ENCODE peak calls at places on chromosomes 1 and 21, in five cellular contexts. U, X, N, V and K are unnamed samples.

GRCh38 chr1:162193815-162194214 is 124.3 kb downstream of the NOS1AP start:
- DNase-seq in V (no peak), N (no peak), X (no peak), U (no peak), K (no peak)

GRCh38 chr1:89472886-89473285 is 51.7 kb upstream of the LRRC8B start:
- DNase-seq in N (no peak), V (no peak), U (no peak), X (no peak), K (no peak)

GRCh38 chr1:29673669-29674624 is 437.6 kb downstream of the PTPRU start:
- DNase-seq in X (no peak), N (no peak), V (no peak), U (no peak), K (peak)

GRCh38 chr1:227437495-227438008 is 119.3 kb upstream of the CDC42BPA start:
- DNase-seq in N (no peak), U (peak), X (no peak), V (peak), K (no peak)

GRCh38 chr1:65255088-65256050 is 54.0 kb upstream of the DNAJC6 start:
- DNase-seq in N (no peak), X (no peak), V (no peak), U (peak), K (no peak)

GRCh38 chr1:151072224-151072623 is 1.7 kb downstream of the GABPB2 start:
- DNase-seq in X (no peak), U (no peak), V (no peak), N (no peak), K (no peak)

GRCh38 chr21:28761709-28762356 is 230.8 kb downstream of the LTN1 start:
- DNase-seq in N (no peak), X (no peak), U (no peak), V (no peak), K (no peak)

GRCh38 chr1:155569988-155570592 is 7.5 kb upstream of the ASH1L start:
- DNase-seq in U (peak), N (no peak), V (no peak), X (no peak), K (no peak)

GRCh38 chr1:152745289-152745704 is 12.5 kb upstream of the KPRP start:
- DNase-seq in U (no peak), X (no peak), V (no peak), N (no peak), K (no peak)

GRCh38 chr1:36448530-36449051 is 1.7 kb downstream of the OSCP1 start:
- DNase-seq in U (no peak), V (no peak), N (no peak), X (no peak), K (no peak)

GRCh38 chr1:20409971-20410370 is 76.0 kb downstream of the CAMK2N1 start:
- DNase-seq in X (no peak), N (no peak), V (no peak), U (no peak), K (no peak)

GRCh38 chr1:161439280-161440232 is 65.7 kb upstream of the FCGR2A start:
- DNase-seq in U (peak), N (no peak), V (peak), X (peak), K (peak)

GRCh38 chr1:38835230-38835827 is 24.2 kb downstream of the RRAGC start:
- DNase-seq in N (no peak), V (peak), U (peak), X (peak), K (peak)

GRCh38 chr1:224880593-224881307 is 48.7 kb upstream of the DNAH14 start:
- DNase-seq in X (no peak), U (peak), N (no peak), V (no peak), K (peak)

GRCh38 chr1:228922722-228923376 is 187.6 kb downstream of the RHOU start:
- DNase-seq in V (no peak), N (no peak), U (no peak), X (no peak), K (no peak)

GRCh38 chr1:99554727-99555126 is 91.2 kb upstream of the PALMD start:
- DNase-seq in X (no peak), N (no peak), U (no peak), V (no peak), K (no peak)

GRCh38 chr1:208025036-208025435 is 114.1 kb upstream of the CD34 start:
- DNase-seq in V (no peak), X (no peak), U (no peak), N (no peak), K (no peak)

GRCh38 chr1:20729990-20730689 is 2.4 kb downstream of the SH2D5 start:
- DNase-seq in V (peak), X (peak), U (no peak), N (no peak), K (no peak)

GRCh38 chr1:18344755-18345154 is 136.0 kb upstream of the KLHDC7A start:
- DNase-seq in V (no peak), U (no peak), N (no peak), X (no peak), K (no peak)

GRCh38 chr21:35156293-35156976 is 107.3 kb upstream of the RUNX1 start:
- DNase-seq in V (no peak), X (no peak), U (no peak), N (no peak), K (no peak)

GRCh38 chr1:28109639-28110038 is 21.2 kb upstream of the EYA3 start:
- DNase-seq in X (no peak), V (no peak), N (no peak), U (no peak), K (no peak)

GRCh38 chr1:21906173-21907078 is 30.7 kb downstream of the HSPG2 start:
- DNase-seq in U (peak), N (no peak), X (no peak), V (no peak), K (peak)

GRCh38 chr21:46532080-46532479 is 72.8 kb downstream of the S100B start:
- DNase-seq in X (no peak), U (no peak), N (no peak), V (no peak), K (no peak)

GRCh38 chr1:179369751-179370341 is 4.1 kb downstream of the AXDND1 start:
- DNase-seq in V (peak), X (no peak), U (peak), N (no peak), K (peak)

GRCh38 chr1:159535907-159536306 is at the start of gene OR10J5:
- DNase-seq in U (no peak), V (no peak), X (no peak), N (no peak), K (no peak)

GRCh38 chr1:87333692-87334347 is 5.1 kb downstream of the LMO4 start:
- DNase-seq in N (no peak), U (no peak), X (no peak), V (peak), K (no peak)